ENCODE peak calls at places on chromosome 16, in six cellular contexts. One of them, this sample, is unnamed.

GRCh38 chr16:75931970-75932369 is 205.7 kb upstream of the CPHXL start:
- DNase-seq in mammary epithelial cell: no peak
- DNase-seq in H54: no peak
- DNase-seq in GM23248: no peak
- DNase-seq in stimulated activated CD4-positive, alpha-beta T cell treated with anti-CD3 and anti-CD28 coated beads, Interleukin-4, amount 100 ng/mL, for 1 hour: no peak
- DNase-seq in AG04450: no peak
- DNase-seq in this sample: no peak

GRCh38 chr16:49158029-49158642 is 123.5 kb downstream of the CBLN1 start:
- DNase-seq in mammary epithelial cell: peak; percentile 41
- DNase-seq in H54: peak; percentile 6
- DNase-seq in GM23248: peak; percentile 29
- DNase-seq in stimulated activated CD4-positive, alpha-beta T cell treated with anti-CD3 and anti-CD28 coated beads, Interleukin-4, amount 100 ng/mL, for 1 hour: no peak
- DNase-seq in AG04450: no peak
- DNase-seq in this sample: no peak

GRCh38 chr16:27784351-27785306 is 234.7 kb downstream of the KATNIP start:
- DNase-seq in mammary epithelial cell: no peak
- DNase-seq in H54: no peak
- DNase-seq in GM23248: no peak
- DNase-seq in stimulated activated CD4-positive, alpha-beta T cell treated with anti-CD3 and anti-CD28 coated beads, Interleukin-4, amount 100 ng/mL, for 1 hour: no peak
- DNase-seq in AG04450: no peak
- DNase-seq in this sample: no peak

GRCh38 chr16:71426069-71426879 is 15.6 kb downstream of the TLE7 start:
- DNase-seq in mammary epithelial cell: peak; percentile 99
- DNase-seq in H54: no peak
- DNase-seq in GM23248: peak; percentile 70
- DNase-seq in stimulated activated CD4-positive, alpha-beta T cell treated with anti-CD3 and anti-CD28 coated beads, Interleukin-4, amount 100 ng/mL, for 1 hour: peak; percentile 9
- DNase-seq in AG04450: peak; percentile 26
- DNase-seq in this sample: peak; percentile 86

GRCh38 chr16:82027629-82028035 is 7.4 kb upstream of the HSD17B2 start:
- DNase-seq in mammary epithelial cell: peak; percentile 43
- DNase-seq in H54: no peak
- DNase-seq in GM23248: no peak
- DNase-seq in stimulated activated CD4-positive, alpha-beta T cell treated with anti-CD3 and anti-CD28 coated beads, Interleukin-4, amount 100 ng/mL, for 1 hour: no peak
- DNase-seq in AG04450: no peak
- DNase-seq in this sample: no peak

GRCh38 chr16:2514333-2515179 is 804 bp downstream of the ATP6V0C start:
- DNase-seq in mammary epithelial cell: no peak
- DNase-seq in H54: no peak
- DNase-seq in GM23248: peak; percentile 60
- DNase-seq in stimulated activated CD4-positive, alpha-beta T cell treated with anti-CD3 and anti-CD28 coated beads, Interleukin-4, amount 100 ng/mL, for 1 hour: peak; percentile 42
- DNase-seq in AG04450: no peak
- DNase-seq in this sample: no peak

GRCh38 chr16:12017583-12017982 is 41.0 kb downstream of the SNX29 start:
- DNase-seq in mammary epithelial cell: no peak
- DNase-seq in H54: no peak
- DNase-seq in GM23248: peak; percentile 62
- DNase-seq in stimulated activated CD4-positive, alpha-beta T cell treated with anti-CD3 and anti-CD28 coated beads, Interleukin-4, amount 100 ng/mL, for 1 hour: no peak
- DNase-seq in AG04450: peak; percentile 26
- DNase-seq in this sample: no peak

GRCh38 chr16:86885139-86885538 is 306.8 kb downstream of the FOXL1 start:
- DNase-seq in mammary epithelial cell: no peak
- DNase-seq in H54: no peak
- DNase-seq in GM23248: no peak
- DNase-seq in stimulated activated CD4-positive, alpha-beta T cell treated with anti-CD3 and anti-CD28 coated beads, Interleukin-4, amount 100 ng/mL, for 1 hour: no peak
- DNase-seq in AG04450: no peak
- DNase-seq in this sample: no peak

GRCh38 chr16:51057969-51058337 is 93.1 kb downstream of the SALL1 start:
- DNase-seq in mammary epithelial cell: no peak
- DNase-seq in H54: no peak
- DNase-seq in GM23248: no peak
- DNase-seq in stimulated activated CD4-positive, alpha-beta T cell treated with anti-CD3 and anti-CD28 coated beads, Interleukin-4, amount 100 ng/mL, for 1 hour: no peak
- DNase-seq in AG04450: no peak
- DNase-seq in this sample: no peak

GRCh38 chr16:84024854-84025253 is 17.7 kb downstream of the SLC38A8 start:
- DNase-seq in mammary epithelial cell: peak; percentile 9
- DNase-seq in H54: peak; percentile 80
- DNase-seq in GM23248: peak; percentile 95
- DNase-seq in stimulated activated CD4-positive, alpha-beta T cell treated with anti-CD3 and anti-CD28 coated beads, Interleukin-4, amount 100 ng/mL, for 1 hour: no peak
- DNase-seq in AG04450: no peak
- DNase-seq in this sample: peak; percentile 83

GRCh38 chr16:6375471-6376075 is 957.1 kb upstream of the RBFOX1 start:
- DNase-seq in mammary epithelial cell: no peak
- DNase-seq in H54: no peak
- DNase-seq in GM23248: no peak
- DNase-seq in stimulated activated CD4-positive, alpha-beta T cell treated with anti-CD3 and anti-CD28 coated beads, Interleukin-4, amount 100 ng/mL, for 1 hour: no peak
- DNase-seq in AG04450: no peak
- DNase-seq in this sample: no peak

GRCh38 chr16:14564323-14564722 is 65.7 kb downstream of the PARN start:
- DNase-seq in mammary epithelial cell: peak; percentile 79
- DNase-seq in H54: no peak
- DNase-seq in GM23248: no peak
- DNase-seq in stimulated activated CD4-positive, alpha-beta T cell treated with anti-CD3 and anti-CD28 coated beads, Interleukin-4, amount 100 ng/mL, for 1 hour: no peak
- DNase-seq in AG04450: no peak
- DNase-seq in this sample: no peak

GRCh38 chr16:22262460-22262859 is 34.7 kb upstream of the POLR3E start:
- DNase-seq in mammary epithelial cell: no peak
- DNase-seq in H54: no peak
- DNase-seq in GM23248: peak; percentile 60
- DNase-seq in stimulated activated CD4-positive, alpha-beta T cell treated with anti-CD3 and anti-CD28 coated beads, Interleukin-4, amount 100 ng/mL, for 1 hour: no peak
- DNase-seq in AG04450: no peak
- DNase-seq in this sample: no peak

GRCh38 chr16:28012031-28012445 is 51.5 kb downstream of the GSG1L start:
- DNase-seq in mammary epithelial cell: no peak
- DNase-seq in H54: no peak
- DNase-seq in GM23248: peak; percentile 47
- DNase-seq in stimulated activated CD4-positive, alpha-beta T cell treated with anti-CD3 and anti-CD28 coated beads, Interleukin-4, amount 100 ng/mL, for 1 hour: no peak
- DNase-seq in AG04450: peak; percentile 20
- DNase-seq in this sample: no peak

GRCh38 chr16:62940573-62940972 is 904.3 kb upstream of the CDH8 start:
- DNase-seq in mammary epithelial cell: no peak
- DNase-seq in H54: no peak
- DNase-seq in GM23248: no peak
- DNase-seq in stimulated activated CD4-positive, alpha-beta T cell treated with anti-CD3 and anti-CD28 coated beads, Interleukin-4, amount 100 ng/mL, for 1 hour: no peak
- DNase-seq in AG04450: no peak
- DNase-seq in this sample: no peak

GRCh38 chr16:23283571-23283970 is 18.5 kb upstream of the SCNN1B start:
- DNase-seq in mammary epithelial cell: peak; percentile 65
- DNase-seq in H54: no peak
- DNase-seq in GM23248: peak; percentile 4
- DNase-seq in stimulated activated CD4-positive, alpha-beta T cell treated with anti-CD3 and anti-CD28 coated beads, Interleukin-4, amount 100 ng/mL, for 1 hour: no peak
- DNase-seq in AG04450: no peak
- DNase-seq in this sample: no peak

GRCh38 chr16:720507-720989 is 398 bp upstream of the ANTKMT start:
- DNase-seq in mammary epithelial cell: no peak
- DNase-seq in H54: no peak
- DNase-seq in GM23248: peak; percentile 74
- DNase-seq in stimulated activated CD4-positive, alpha-beta T cell treated with anti-CD3 and anti-CD28 coated beads, Interleukin-4, amount 100 ng/mL, for 1 hour: peak; percentile 35
- DNase-seq in AG04450: no peak
- DNase-seq in this sample: peak; percentile 30

GRCh38 chr16:19858006-19858653 is 26.5 kb downstream of the GPRC5B start:
- DNase-seq in mammary epithelial cell: no peak
- DNase-seq in H54: no peak
- DNase-seq in GM23248: no peak
- DNase-seq in stimulated activated CD4-positive, alpha-beta T cell treated with anti-CD3 and anti-CD28 coated beads, Interleukin-4, amount 100 ng/mL, for 1 hour: no peak
- DNase-seq in AG04450: no peak
- DNase-seq in this sample: no peak

GRCh38 chr16:84406006-84406963 is 37.9 kb downstream of the ATP2C2 start:
- DNase-seq in mammary epithelial cell: no peak
- DNase-seq in H54: no peak
- DNase-seq in GM23248: no peak
- DNase-seq in stimulated activated CD4-positive, alpha-beta T cell treated with anti-CD3 and anti-CD28 coated beads, Interleukin-4, amount 100 ng/mL, for 1 hour: no peak
- DNase-seq in AG04450: no peak
- DNase-seq in this sample: no peak

GRCh38 chr16:81443688-81444447 is 740 bp upstream of the CMIP start:
- DNase-seq in mammary epithelial cell: no peak
- DNase-seq in H54: no peak
- DNase-seq in GM23248: no peak
- DNase-seq in stimulated activated CD4-positive, alpha-beta T cell treated with anti-CD3 and anti-CD28 coated beads, Interleukin-4, amount 100 ng/mL, for 1 hour: no peak
- DNase-seq in AG04450: no peak
- DNase-seq in this sample: no peak

GRCh38 chr16:88909431-88910210 is 43.2 kb upstream of the PABPN1L start:
- DNase-seq in mammary epithelial cell: no peak
- DNase-seq in H54: no peak
- DNase-seq in GM23248: no peak
- DNase-seq in stimulated activated CD4-positive, alpha-beta T cell treated with anti-CD3 and anti-CD28 coated beads, Interleukin-4, amount 100 ng/mL, for 1 hour: no peak
- DNase-seq in AG04450: no peak
- DNase-seq in this sample: no peak

GRCh38 chr16:9092963-9093477 is 1.6 kb downstream of the HAPSTR1 start:
- DNase-seq in mammary epithelial cell: no peak
- DNase-seq in H54: no peak
- DNase-seq in GM23248: peak; percentile 48
- DNase-seq in stimulated activated CD4-positive, alpha-beta T cell treated with anti-CD3 and anti-CD28 coated beads, Interleukin-4, amount 100 ng/mL, for 1 hour: peak; percentile 26
- DNase-seq in AG04450: no peak
- DNase-seq in this sample: no peak

GRCh38 chr16:12256880-12257279 is 280.3 kb downstream of the SNX29 start:
- DNase-seq in mammary epithelial cell: no peak
- DNase-seq in H54: no peak
- DNase-seq in GM23248: no peak
- DNase-seq in stimulated activated CD4-positive, alpha-beta T cell treated with anti-CD3 and anti-CD28 coated beads, Interleukin-4, amount 100 ng/mL, for 1 hour: no peak
- DNase-seq in AG04450: no peak
- DNase-seq in this sample: no peak

GRCh38 chr16:56589141-56590039 is at the start of gene MT3:
- DNase-seq in mammary epithelial cell: no peak
- DNase-seq in H54: no peak
- DNase-seq in GM23248: peak; percentile 53
- DNase-seq in stimulated activated CD4-positive, alpha-beta T cell treated with anti-CD3 and anti-CD28 coated beads, Interleukin-4, amount 100 ng/mL, for 1 hour: peak; percentile 39
- DNase-seq in AG04450: no peak
- DNase-seq in this sample: no peak

GRCh38 chr16:364091-364490 is 6.2 kb downstream of the MRPL28 start:
- DNase-seq in mammary epithelial cell: no peak
- DNase-seq in H54: no peak
- DNase-seq in GM23248: no peak
- DNase-seq in stimulated activated CD4-positive, alpha-beta T cell treated with anti-CD3 and anti-CD28 coated beads, Interleukin-4, amount 100 ng/mL, for 1 hour: no peak
- DNase-seq in AG04450: no peak
- DNase-seq in this sample: no peak

GRCh38 chr16:81524382-81524781 is 79.8 kb downstream of the CMIP start:
- DNase-seq in mammary epithelial cell: no peak
- DNase-seq in H54: no peak
- DNase-seq in GM23248: no peak
- DNase-seq in stimulated activated CD4-positive, alpha-beta T cell treated with anti-CD3 and anti-CD28 coated beads, Interleukin-4, amount 100 ng/mL, for 1 hour: no peak
- DNase-seq in AG04450: no peak
- DNase-seq in this sample: no peak

GRCh38 chr16:81697886-81698635 is 81.0 kb upstream of the PLCG2 start:
- DNase-seq in mammary epithelial cell: no peak
- DNase-seq in H54: no peak
- DNase-seq in GM23248: no peak
- DNase-seq in stimulated activated CD4-positive, alpha-beta T cell treated with anti-CD3 and anti-CD28 coated beads, Interleukin-4, amount 100 ng/mL, for 1 hour: no peak
- DNase-seq in AG04450: no peak
- DNase-seq in this sample: no peak

GRCh38 chr16:28311413-28311812 is 19.1 kb downstream of the SBK1 start:
- DNase-seq in mammary epithelial cell: no peak
- DNase-seq in H54: no peak
- DNase-seq in GM23248: no peak
- DNase-seq in stimulated activated CD4-positive, alpha-beta T cell treated with anti-CD3 and anti-CD28 coated beads, Interleukin-4, amount 100 ng/mL, for 1 hour: no peak
- DNase-seq in AG04450: no peak
- DNase-seq in this sample: no peak

GRCh38 chr16:82033683-82034300 is 1.3 kb upstream of the HSD17B2 start:
- DNase-seq in mammary epithelial cell: no peak
- DNase-seq in H54: no peak
- DNase-seq in GM23248: no peak
- DNase-seq in stimulated activated CD4-positive, alpha-beta T cell treated with anti-CD3 and anti-CD28 coated beads, Interleukin-4, amount 100 ng/mL, for 1 hour: no peak
- DNase-seq in AG04450: no peak
- DNase-seq in this sample: no peak

GRCh38 chr16:22206847-22207714 is 1.0 kb downstream of the EEF2K start:
- DNase-seq in mammary epithelial cell: peak; percentile 58
- DNase-seq in H54: no peak
- DNase-seq in GM23248: peak; percentile 87
- DNase-seq in stimulated activated CD4-positive, alpha-beta T cell treated with anti-CD3 and anti-CD28 coated beads, Interleukin-4, amount 100 ng/mL, for 1 hour: peak; percentile 78
- DNase-seq in AG04450: no peak
- DNase-seq in this sample: peak; percentile 67

GRCh38 chr16:8126313-8126712 is 464.0 kb downstream of the TMEM114 start:
- DNase-seq in mammary epithelial cell: no peak
- DNase-seq in H54: no peak
- DNase-seq in GM23248: no peak
- DNase-seq in stimulated activated CD4-positive, alpha-beta T cell treated with anti-CD3 and anti-CD28 coated beads, Interleukin-4, amount 100 ng/mL, for 1 hour: no peak
- DNase-seq in AG04450: no peak
- DNase-seq in this sample: no peak

This sample was measured in fibroblast of the conjunctiva.